ENCODE peak calls at places on chromosomes 12 and 14, in four cellular contexts. Q is omental fat pad; M is CD8-positive, alpha-beta T cell; Z is activated CD8-positive, alpha-beta T cell treated with anti-CD3 and anti-CD28 coated beads for 36 hours. J is an unnamed sample.

GRCh38 chr14:79064200-79064599 is 894.0 kb downstream of the NRXN3 start:
- DNase-seq in Q (no peak), M (no peak), Z (no peak), J (no peak)

GRCh38 chr12:7483343-7483742 is 20.2 kb downstream of the CD163 start:
- DNase-seq in M (no peak), Z (no peak), Q (no peak), J (no peak)

GRCh38 chr12:1907652-1908611 is 10.5 kb downstream of the CACNA2D4 start:
- DNase-seq in Q (no peak), Z (peak; percentile 43), M (peak; percentile 36), J (no peak)

GRCh38 chr14:77730976-77731497 is 23.1 kb downstream of the SLIRP start:
- DNase-seq in Z (no peak), Q (no peak), M (no peak), J (no peak)

GRCh38 chr12:94202245-94203180 is 54.1 kb downstream of the PLXNC1 start:
- DNase-seq in Z (peak; percentile 27), Q (no peak), M (no peak), J (no peak)

GRCh38 chr14:32986791-32987545 is 48.3 kb downstream of the NPAS3 start:
- DNase-seq in Z (no peak), Q (no peak), M (no peak), J (no peak)

GRCh38 chr12:116015525-116015924 is 262.0 kb downstream of the MED13L start:
- DNase-seq in M (no peak), Z (no peak), Q (no peak), J (no peak)

GRCh38 chr14:91372680-91373495 is 44.7 kb downstream of the CCDC88C start:
- DNase-seq in Q (no peak), M (peak; percentile 66), Z (peak; percentile 77), J (no peak)

GRCh38 chr14:25056688-25057078 is 6.7 kb upstream of the STXBP6 start:
- DNase-seq in Z (no peak), Q (no peak), M (no peak), J (no peak)

GRCh38 chr12:79944565-79944964 is 9.7 kb upstream of the PPP1R12A start:
- DNase-seq in Q (no peak), Z (no peak), M (no peak), J (no peak)

GRCh38 chr14:60656755-60657608 is 7.7 kb upstream of the SIX1 start:
- DNase-seq in Z (no peak), Q (no peak), M (no peak), J (peak; percentile 64)

GRCh38 chr12:6476496-6476895 is 6.0 kb upstream of the VAMP1 start:
- DNase-seq in Q (no peak), M (no peak), Z (no peak), J (no peak)

GRCh38 chr12:2003676-2004112 is 563 bp downstream of the DCP1B start:
- DNase-seq in Z (no peak), Q (no peak), M (no peak), J (no peak)

GRCh38 chr12:56221233-56221756 is 427 bp downstream of the RNF41 start:
- DNase-seq in Q (no peak), Z (peak; percentile 20), M (no peak), J (peak; percentile 33)

GRCh38 chr14:55583942-55584468 is 4.0 kb downstream of the KTN1 start:
- DNase-seq in Q (no peak), M (no peak), Z (no peak), J (no peak)

GRCh38 chr12:59113831-59114273 is 193.5 kb upstream of the LRIG3 start:
- DNase-seq in Q (peak; percentile 56), Z (peak; percentile 75), M (peak; percentile 11), J (peak; percentile 83)

GRCh38 chr14:20494935-20495766 is 10.2 kb upstream of the RNASE10 start:
- DNase-seq in Z (no peak), M (no peak), Q (no peak), J (no peak)

GRCh38 chr12:66735275-66735674 is 56.4 kb upstream of the GRIP1 start:
- DNase-seq in Q (no peak), M (no peak), Z (peak; percentile 17), J (no peak)

GRCh38 chr14:90795744-90796143 is 20.5 kb downstream of the TTC7B start:
- DNase-seq in Q (no peak), M (no peak), Z (no peak), J (peak; percentile 23)

GRCh38 chr12:27279836-27280235 is 35.8 kb downstream of the STK38L start:
- DNase-seq in M (no peak), Q (no peak), Z (no peak), J (no peak)

GRCh38 chr12:116882742-116883141 is 1.5 kb upstream of the HRK start:
- DNase-seq in M (no peak), Z (no peak), Q (no peak), J (no peak)

GRCh38 chr12:112190626-112191025 is 65.3 kb downstream of the TRAFD1 start:
- DNase-seq in M (no peak), Z (no peak), Q (no peak), J (no peak)

GRCh38 chr14:91876492-91876891 is 9.2 kb upstream of the TC2N start:
- DNase-seq in Q (no peak), Z (no peak), M (no peak), J (no peak)

GRCh38 chr12:17278946-17279345 is 673.0 kb upstream of the LMO3 start:
- DNase-seq in Q (no peak), M (no peak), Z (no peak), J (no peak)

GRCh38 chr12:124321040-124321481 is 26.2 kb downstream of the RFLNA start:
- DNase-seq in Q (peak; percentile 58), M (peak; percentile 59), Z (peak; percentile 80), J (peak; percentile 86)

GRCh38 chr14:87175175-87175574 is 817.8 kb downstream of the GALC start:
- DNase-seq in M (no peak), Z (no peak), Q (no peak), J (no peak)

GRCh38 chr12:106416273-106416672 is 58.7 kb downstream of the POLR3B start:
- DNase-seq in Z (no peak), M (no peak), Q (no peak), J (no peak)

GRCh38 chr14:52885230-52885629 is 65.6 kb downstream of the FERMT2 start:
- DNase-seq in M (no peak), Z (no peak), Q (no peak), J (no peak)

GRCh38 chr14:47539065-47539464 is 136.3 kb downstream of the MDGA2 start:
- DNase-seq in Z (no peak), Q (no peak), M (no peak), J (peak; percentile 6)

GRCh38 chr14:61701946-61702345 is 6.6 kb downstream of the HIF1A start:
- DNase-seq in Z (peak; percentile 33), M (no peak), Q (no peak), J (no peak)

GRCh38 chr12:59134750-59135149 is 214.4 kb upstream of the LRIG3 start:
- DNase-seq in Q (no peak), M (no peak), Z (no peak), J (no peak)

GRCh38 chr12:77122236-77122635 is 56.9 kb upstream of the E2F7 start:
- DNase-seq in Z (no peak), M (no peak), Q (no peak), J (no peak)

GRCh38 chr12:89821901-89822300 is 113.3 kb upstream of the ATP2B1 start:
- DNase-seq in Z (no peak), Q (no peak), M (no peak), J (no peak)

GRCh38 chr12:93378373-93379310 is 917 bp downstream of the NUDT4 start:
- DNase-seq in Q (no peak), M (peak; percentile 60), Z (peak; percentile 76), J (peak; percentile 54)

GRCh38 chr12:64145226-64145625 is 76.9 kb downstream of the KICS2 start:
- DNase-seq in M (no peak), Q (no peak), Z (no peak), J (no peak)

GRCh38 chr14:70827366-70828151 is 18.2 kb upstream of the MAP3K9 start:
- DNase-seq in M (no peak), Q (no peak), Z (no peak), J (no peak)
- TF ChIP-seq CTCF in M (no peak), Q (no peak), Z (no peak), J (no peak)

GRCh38 chr12:28537474-28537873 is 347.2 kb downstream of the CCDC91 start:
- DNase-seq in Q (no peak), M (no peak), Z (no peak), J (no peak)

GRCh38 chr12:28540324-28540714 is 350.1 kb downstream of the CCDC91 start:
- DNase-seq in Z (no peak), Q (no peak), M (no peak), J (no peak)

GRCh38 chr12:28535216-28535615 is 345.0 kb downstream of the CCDC91 start:
- DNase-seq in M (no peak), Q (no peak), Z (no peak), J (no peak)

GRCh38 chr12:28539691-28540323 is 349.6 kb downstream of the CCDC91 start:
- DNase-seq in M (no peak), Z (no peak), Q (no peak), J (no peak)

DNA sequence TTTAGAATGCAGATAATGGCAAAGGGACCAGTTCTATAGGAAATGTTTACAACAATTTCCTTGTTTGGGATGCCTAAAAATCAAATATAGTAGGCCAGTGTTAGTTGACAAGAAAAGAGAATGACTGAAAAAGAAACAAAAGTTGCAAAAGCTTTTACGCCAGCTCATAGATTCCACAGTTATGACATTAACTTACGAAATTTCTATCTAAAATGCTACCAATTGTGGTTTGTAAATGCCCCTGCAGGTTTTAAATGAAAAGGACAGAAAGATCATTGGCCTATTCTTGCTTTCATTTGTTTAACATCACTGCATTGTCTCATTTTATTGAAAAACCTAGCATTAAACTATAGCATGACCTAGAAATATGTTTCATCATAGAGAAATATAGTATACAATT is 345.8 kb downstream of the CCDC91 start:
- DNase-seq in Q (no peak), Z (no peak), M (no peak), J (no peak)
- TF ChIP-seq CTCF in Q (no peak), Z (no peak), M (no peak), J (no peak)

GRCh38 chr12:39122562-39123204 is 217.3 kb upstream of the CPNE8 start:
- DNase-seq in Q (no peak), Z (no peak), M (no peak), J (no peak)
- TF ChIP-seq CTCF in Q (no peak), Z (no peak), M (no peak), J (no peak)

GRCh38 chr14:95418858-95419257 is 97.6 kb downstream of the SYNE3 start:
- DNase-seq in Q (no peak), M (no peak), Z (no peak), J (no peak)

GRCh38 chr14:95413289-95414215 is 93.8 kb upstream of the CLMN start:
- DNase-seq in Q (no peak), Z (no peak), M (no peak), J (no peak)

GRCh38 chr14:95415993-95416392 is 96.3 kb upstream of the CLMN start:
- DNase-seq in M (no peak), Q (no peak), Z (no peak), J (no peak)

GRCh38 chr14:95419569-95419968 is 96.9 kb downstream of the SYNE3 start:
- DNase-seq in M (no peak), Q (no peak), Z (no peak), J (no peak)

DNA sequence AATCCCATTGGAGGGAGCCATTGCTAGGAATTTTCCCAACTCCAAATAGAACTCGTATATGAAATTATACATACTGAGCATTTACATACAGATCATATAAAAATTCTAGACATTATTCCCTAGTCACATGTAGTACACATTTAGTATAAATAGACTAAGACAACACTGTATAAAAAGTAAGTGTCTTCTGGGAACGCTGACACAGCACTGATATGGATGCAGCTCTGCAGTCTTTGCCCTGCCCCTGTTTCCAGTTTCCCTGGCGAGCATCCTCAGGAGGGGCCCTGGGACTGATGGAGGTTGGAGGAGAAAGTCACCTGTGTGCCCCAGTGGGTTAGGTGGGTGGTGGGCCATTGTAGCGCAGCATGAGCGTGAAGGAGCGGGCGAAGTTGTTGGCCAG is 97.8 kb upstream of the CLMN start:
- DNase-seq in M (no peak), Z (no peak), Q (no peak), J (no peak)
- TF ChIP-seq CTCF in M (no peak), Z (no peak), Q (no peak), J (no peak)

J was measured in endothelial cell.